ENCODE peak calls at places on chromosomes 7 and 10, in ten cellular contexts. One of them, this sample, is unnamed.

GRCh38 chr10:100510533-100511308 is 8.9 kb downstream of the SEC31B start:
- DNase-seq in fibroblast of the conjunctiva: no peak
- DNase-seq in stimulated activated CD4-positive, alpha-beta T cell treated with anti-CD3 and anti-CD28 coated beads, Interleukin-4, amount 100 ng/mL, for 1 hour: peak
- DNase-seq in ELR: no peak
- DNase-seq in HuH-7.5: no peak
- DNase-seq in cardiac septum: no peak
- DNase-seq in RCC 7860: no peak
- DNase-seq in right atrium auricular region: no peak
- DNase-seq in hypothalamus: no peak
- DNase-seq in T-helper 1 cell: peak
- DNase-seq in this sample: no peak

GRCh38 chr10:31083765-31084184 is 52.1 kb upstream of the ZNF438 start:
- DNase-seq in fibroblast of the conjunctiva: peak
- DNase-seq in stimulated activated CD4-positive, alpha-beta T cell treated with anti-CD3 and anti-CD28 coated beads, Interleukin-4, amount 100 ng/mL, for 1 hour: peak
- DNase-seq in ELR: peak
- DNase-seq in HuH-7.5: peak
- DNase-seq in cardiac septum: no peak
- DNase-seq in RCC 7860: peak
- DNase-seq in right atrium auricular region: no peak
- DNase-seq in hypothalamus: peak
- DNase-seq in T-helper 1 cell: peak
- DNase-seq in this sample: peak

GRCh38 chr10:607545-608196 is 81.8 kb downstream of the DIP2C start:
- DNase-seq in fibroblast of the conjunctiva: no peak
- DNase-seq in stimulated activated CD4-positive, alpha-beta T cell treated with anti-CD3 and anti-CD28 coated beads, Interleukin-4, amount 100 ng/mL, for 1 hour: no peak
- DNase-seq in ELR: no peak
- DNase-seq in HuH-7.5: no peak
- DNase-seq in cardiac septum: no peak
- DNase-seq in RCC 7860: no peak
- DNase-seq in right atrium auricular region: no peak
- DNase-seq in hypothalamus: no peak
- DNase-seq in T-helper 1 cell: no peak
- DNase-seq in this sample: no peak

GRCh38 chr7:100198266-100198665 is 20.5 kb downstream of the STAG3 start:
- DNase-seq in fibroblast of the conjunctiva: no peak
- DNase-seq in stimulated activated CD4-positive, alpha-beta T cell treated with anti-CD3 and anti-CD28 coated beads, Interleukin-4, amount 100 ng/mL, for 1 hour: no peak
- DNase-seq in ELR: no peak
- DNase-seq in HuH-7.5: no peak
- DNase-seq in cardiac septum: no peak
- DNase-seq in RCC 7860: no peak
- DNase-seq in right atrium auricular region: no peak
- DNase-seq in hypothalamus: no peak
- DNase-seq in T-helper 1 cell: no peak
- DNase-seq in this sample: no peak

GRCh38 chr7:144517762-144518161 is 114.3 kb upstream of the NOBOX start:
- DNase-seq in fibroblast of the conjunctiva: no peak
- DNase-seq in stimulated activated CD4-positive, alpha-beta T cell treated with anti-CD3 and anti-CD28 coated beads, Interleukin-4, amount 100 ng/mL, for 1 hour: no peak
- DNase-seq in ELR: no peak
- DNase-seq in HuH-7.5: no peak
- DNase-seq in cardiac septum: no peak
- DNase-seq in RCC 7860: no peak
- DNase-seq in right atrium auricular region: no peak
- DNase-seq in hypothalamus: no peak
- DNase-seq in T-helper 1 cell: no peak
- DNase-seq in this sample: no peak

GRCh38 chr10:9605231-9605630 is 1412.4 kb upstream of the CELF2 start:
- DNase-seq in fibroblast of the conjunctiva: no peak
- DNase-seq in stimulated activated CD4-positive, alpha-beta T cell treated with anti-CD3 and anti-CD28 coated beads, Interleukin-4, amount 100 ng/mL, for 1 hour: no peak
- DNase-seq in ELR: no peak
- DNase-seq in HuH-7.5: no peak
- DNase-seq in cardiac septum: no peak
- DNase-seq in RCC 7860: no peak
- DNase-seq in right atrium auricular region: no peak
- DNase-seq in hypothalamus: no peak
- DNase-seq in T-helper 1 cell: no peak
- DNase-seq in this sample: no peak

GRCh38 chr10:122487231-122487765 is 25.9 kb downstream of the HTRA1 start:
- DNase-seq in fibroblast of the conjunctiva: no peak
- DNase-seq in stimulated activated CD4-positive, alpha-beta T cell treated with anti-CD3 and anti-CD28 coated beads, Interleukin-4, amount 100 ng/mL, for 1 hour: no peak
- DNase-seq in ELR: no peak
- DNase-seq in HuH-7.5: no peak
- DNase-seq in cardiac septum: no peak
- DNase-seq in RCC 7860: no peak
- DNase-seq in right atrium auricular region: no peak
- DNase-seq in hypothalamus: no peak
- DNase-seq in T-helper 1 cell: no peak
- DNase-seq in this sample: no peak

GRCh38 chr7:30894009-30894408 is 17.6 kb upstream of the AQP1 start:
- DNase-seq in fibroblast of the conjunctiva: no peak
- DNase-seq in stimulated activated CD4-positive, alpha-beta T cell treated with anti-CD3 and anti-CD28 coated beads, Interleukin-4, amount 100 ng/mL, for 1 hour: no peak
- DNase-seq in ELR: no peak
- DNase-seq in HuH-7.5: no peak
- DNase-seq in cardiac septum: no peak
- DNase-seq in RCC 7860: no peak
- DNase-seq in right atrium auricular region: no peak
- DNase-seq in hypothalamus: no peak
- DNase-seq in T-helper 1 cell: no peak
- DNase-seq in this sample: no peak

GRCh38 chr7:1868400-1869165 is 198.5 kb downstream of the ELFN1 start:
- DNase-seq in fibroblast of the conjunctiva: no peak
- DNase-seq in stimulated activated CD4-positive, alpha-beta T cell treated with anti-CD3 and anti-CD28 coated beads, Interleukin-4, amount 100 ng/mL, for 1 hour: no peak
- DNase-seq in ELR: no peak
- DNase-seq in HuH-7.5: no peak
- DNase-seq in cardiac septum: no peak
- DNase-seq in RCC 7860: no peak
- DNase-seq in right atrium auricular region: no peak
- DNase-seq in hypothalamus: no peak
- DNase-seq in T-helper 1 cell: no peak
- DNase-seq in this sample: no peak

GRCh38 chr10:33335550-33335799 is 1.0 kb upstream of the NRP1 start:
- DNase-seq in fibroblast of the conjunctiva: no peak
- DNase-seq in stimulated activated CD4-positive, alpha-beta T cell treated with anti-CD3 and anti-CD28 coated beads, Interleukin-4, amount 100 ng/mL, for 1 hour: no peak
- DNase-seq in ELR: peak
- DNase-seq in HuH-7.5: peak
- DNase-seq in cardiac septum: no peak
- DNase-seq in RCC 7860: peak
- DNase-seq in right atrium auricular region: no peak
- DNase-seq in hypothalamus: no peak
- DNase-seq in T-helper 1 cell: no peak
- DNase-seq in this sample: no peak

GRCh38 chr10:92688927-92689662 is 660 bp upstream of the HHEX start:
- DNase-seq in fibroblast of the conjunctiva: no peak
- DNase-seq in stimulated activated CD4-positive, alpha-beta T cell treated with anti-CD3 and anti-CD28 coated beads, Interleukin-4, amount 100 ng/mL, for 1 hour: peak
- DNase-seq in ELR: peak
- DNase-seq in HuH-7.5: no peak
- DNase-seq in cardiac septum: peak
- DNase-seq in RCC 7860: no peak
- DNase-seq in right atrium auricular region: no peak
- DNase-seq in hypothalamus: no peak
- DNase-seq in T-helper 1 cell: peak
- DNase-seq in this sample: no peak

GRCh38 chr7:50206521-50207250 is 97.8 kb upstream of the IKZF1 start:
- DNase-seq in fibroblast of the conjunctiva: no peak
- DNase-seq in stimulated activated CD4-positive, alpha-beta T cell treated with anti-CD3 and anti-CD28 coated beads, Interleukin-4, amount 100 ng/mL, for 1 hour: peak
- DNase-seq in ELR: no peak
- DNase-seq in HuH-7.5: no peak
- DNase-seq in cardiac septum: no peak
- DNase-seq in RCC 7860: no peak
- DNase-seq in right atrium auricular region: no peak
- DNase-seq in hypothalamus: no peak
- DNase-seq in T-helper 1 cell: peak
- DNase-seq in this sample: no peak